ENCODE peak calls at places on chromosome 7, in ten cellular contexts. E, Z, W, D, B, I, U, C, M and Q are unnamed samples.
A peak's percentile ranks its signal among the peaks of the same experiment; 100 is the strongest.

GRCh38 chr7:2209961-2210323 is 22.8 kb downstream of the MAD1L1 start:
- DNase-seq in W (no peak), M (no peak), D (no peak), I (no peak), B (no peak), E (no peak), C (no peak), Z (no peak), U (no peak), Q (no peak)

GRCh38 chr7:22444181-22444966 is 55.6 kb downstream of the STEAP1B start:
- DNase-seq in W (no peak), Z (no peak), D (peak; percentile 15), C (no peak), M (peak; percentile 45), U (no peak), E (no peak), B (no peak), I (peak; percentile 87), Q (no peak)

GRCh38 chr7:1124816-1125602 is 35.0 kb downstream of the ZFAND2A start:
- DNase-seq in Z (no peak), M (no peak), D (no peak), B (no peak), E (peak; percentile 54), I (no peak), U (no peak), W (no peak), C (no peak), Q (no peak)

GRCh38 chr7:137836113-137836509 is 10.7 kb downstream of the DGKI start:
- DNase-seq in I (no peak), D (no peak), U (no peak), W (no peak), C (no peak), M (no peak), E (no peak), Z (no peak), B (no peak), Q (no peak)

GRCh38 chr7:104664648-104665047 is 336.2 kb downstream of the LHFPL3 start:
- DNase-seq in Z (no peak), W (no peak), I (no peak), E (no peak), D (no peak), B (no peak), M (no peak), U (no peak), C (no peak), Q (no peak)

GRCh38 chr7:101207459-101207858 is 6.6 kb upstream of the MOGAT3 start:
- DNase-seq in Z (no peak), E (no peak), W (no peak), B (no peak), I (no peak), C (no peak), U (no peak), D (no peak), M (no peak), Q (no peak)

GRCh38 chr7:6495597-6496262 is 48.0 kb upstream of the DAGLB start:
- DNase-seq in M (no peak), D (no peak), W (no peak), E (no peak), I (peak; percentile 16), B (no peak), C (no peak), Z (no peak), U (no peak), Q (no peak)

GRCh38 chr7:115747174-115747573 is 283.4 kb downstream of the TFEC start:
- DNase-seq in W (no peak), E (no peak), U (no peak), B (no peak), D (no peak), C (no peak), Z (no peak), I (no peak), M (peak; percentile 55), Q (no peak)

GRCh38 chr7:135385209-135385608 is 124.7 kb downstream of the CNOT4 start:
- DNase-seq in I (peak; percentile 5), C (peak; percentile 27), D (no peak), U (peak; percentile 50), B (no peak), M (no peak), W (no peak), Z (no peak), E (peak; percentile 46), Q (no peak)

GRCh38 chr7:112067205-112067604 is 139.0 kb downstream of the DOCK4 start:
- DNase-seq in M (no peak), W (no peak), Z (no peak), D (no peak), B (no peak), E (no peak), C (no peak), I (no peak), U (no peak), Q (no peak)

GRCh38 chr7:46909601-46910051 is 672.3 kb downstream of the TNS3 start:
- DNase-seq in B (no peak), U (no peak), E (no peak), D (no peak), I (peak; percentile 75), C (peak; percentile 57), Z (no peak), M (no peak), W (no peak), Q (no peak)

GRCh38 chr7:105127179-105127578 is 113.2 kb downstream of the KMT2E start:
- DNase-seq in I (no peak), Z (no peak), W (no peak), C (no peak), B (no peak), E (no peak), U (no peak), M (no peak), D (no peak), Q (no peak)

GRCh38 chr7:9958461-9958860 is 1015.2 kb upstream of the PHF14 start:
- DNase-seq in M (no peak), E (no peak), Z (no peak), D (no peak), B (no peak), I (no peak), C (no peak), W (no peak), U (no peak), Q (no peak)

GRCh38 chr7:76282344-76283253 is 19.9 kb upstream of the HSPB1 start:
- DNase-seq in C (no peak), U (no peak), E (no peak), I (no peak), D (no peak), B (no peak), Z (no peak), W (no peak), M (no peak), Q (no peak)

GRCh38 chr7:154767194-154767593 is 235.7 kb downstream of the PAXIP1 start:
- DNase-seq in C (no peak), M (no peak), Z (no peak), D (no peak), U (no peak), E (no peak), W (no peak), B (no peak), I (peak; percentile 59), Q (no peak)

GRCh38 chr7:81780914-81781693 is 11.3 kb upstream of the HGF start:
- DNase-seq in C (no peak), M (no peak), D (no peak), B (no peak), E (no peak), Z (no peak), U (no peak), W (no peak), I (no peak), Q (no peak)

GRCh38 chr7:20798081-20798693 is 11.5 kb upstream of the SP8 start:
- DNase-seq in C (no peak), M (peak; percentile 69), Z (no peak), B (no peak), E (no peak), I (peak; percentile 41), W (no peak), U (peak; percentile 94), D (no peak), Q (no peak)

GRCh38 chr7:75914169-75914654 is 743 bp upstream of the POR start:
- DNase-seq in U (no peak), I (no peak), Z (no peak), W (no peak), C (no peak), E (no peak), B (no peak), M (no peak), D (no peak), Q (no peak)

GRCh38 chr7:38052786-38053185 is 125.3 kb upstream of the STARD3NL start:
- DNase-seq in B (no peak), I (no peak), M (no peak), Z (no peak), E (no peak), D (no peak), C (no peak), W (no peak), U (peak; percentile 3), Q (no peak)

GRCh38 chr7:87499494-87499893 is 24.0 kb upstream of the ABCB4 start:
- DNase-seq in M (no peak), I (no peak), W (no peak), Z (no peak), U (no peak), B (no peak), E (no peak), D (no peak), C (no peak), Q (no peak)

GRCh38 chr7:149028346-149029109 is at the start of gene PDIA4:
- DNase-seq in M (peak; percentile 100), W (peak; percentile 100), C (peak; percentile 98), Z (peak; percentile 99), U (peak; percentile 100), B (peak; percentile 99), I (peak; percentile 98), E (peak; percentile 100), D (peak; percentile 97), Q (peak; percentile 97)

GRCh38 chr7:95199779-95200558 is 124.4 kb downstream of the PON1 start:
- DNase-seq in M (peak; percentile 40), Z (no peak), C (peak; percentile 55), E (no peak), U (peak; percentile 63), I (peak; percentile 60), D (peak; percentile 74), W (no peak), B (no peak), Q (peak; percentile 52)

GRCh38 chr7:143227806-143228205 is 6.0 kb downstream of the TAS2R40 start:
- DNase-seq in B (no peak), E (no peak), C (no peak), Z (no peak), M (no peak), D (no peak), U (no peak), W (no peak), I (no peak), Q (no peak)

GRCh38 chr7:137160236-137160635 is 183.3 kb downstream of the PTN start:
- DNase-seq in Z (no peak), D (no peak), M (no peak), C (no peak), W (no peak), B (no peak), U (no peak), E (no peak), I (no peak), Q (no peak)

GRCh38 chr7:106071356-106071998 is 40.6 kb downstream of the SYPL1 start:
- DNase-seq in D (no peak), U (no peak), B (peak; percentile 21), W (peak; percentile 25), C (no peak), E (no peak), M (peak; percentile 94), I (peak; percentile 85), Z (peak; percentile 42), Q (no peak)

GRCh38 chr7:124840435-124840834 is 74.8 kb upstream of the GPR37 start:
- DNase-seq in C (no peak), E (no peak), D (peak; percentile 59), I (peak; percentile 47), B (no peak), M (no peak), U (no peak), W (no peak), Z (no peak), Q (no peak)

GRCh38 chr7:22576941-22577927 is 77.2 kb upstream of the STEAP1B start:
- DNase-seq in B (no peak), E (no peak), W (no peak), I (peak; percentile 93), M (no peak), D (no peak), C (peak; percentile 91), Z (no peak), U (no peak), Q (no peak)

GRCh38 chr7:149588930-149589329 is 91.3 kb upstream of the ZNF746 start:
- DNase-seq in C (no peak), W (no peak), D (no peak), I (no peak), Z (no peak), U (no peak), M (no peak), E (no peak), B (no peak), Q (no peak)